ENCODE peak calls at places on chromosomes 5 and 9, in four cellular contexts. U is WERI-Rb-1, C is tibial nerve, E is uterus. O is an unnamed sample.

GRCh38 chr9:76985581-76985980 is 33.9 kb upstream of the FOXB2 start:
- DNase-seq in U (no peak), C (no peak), E (no peak), O (no peak)

GRCh38 chr5:149002053-149002452 is 60.8 kb downstream of the SH3TC2 start:
- DNase-seq in U (no peak), C (no peak), E (no peak), O (peak; percentile 79)

GRCh38 chr9:127637322-127637847 is 25.3 kb downstream of the STXBP1 start:
- DNase-seq in U (no peak), C (peak; percentile 25), E (peak; percentile 62), O (peak; percentile 54)

GRCh38 chr9:114059047-114059803 is 18.9 kb downstream of the AMBP start:
- DNase-seq in U (no peak), C (no peak), E (no peak), O (no peak)

GRCh38 chr9:101566904-101567724 is 27.7 kb downstream of the PPP3R2 start:
- DNase-seq in U (peak; percentile 33), C (no peak), E (no peak), O (peak; percentile 29)

GRCh38 chr9:129487658-129488483 is 133.0 kb downstream of the C9orf50 start:
- DNase-seq in U (peak; percentile 47), C (peak; percentile 64), E (peak; percentile 80), O (peak; percentile 72)

GRCh38 chr5:179258001-179258921 is 87.0 kb downstream of the ADAMTS2 start:
- DNase-seq in U (no peak), C (no peak), E (peak; percentile 17), O (no peak)

GRCh38 chr5:10635257-10635860 is 71.5 kb downstream of the ANKRD33B start:
- DNase-seq in U (no peak), C (no peak), E (no peak), O (no peak)

GRCh38 chr9:123643518-123643917 is 286.4 kb downstream of the DENND1A start:
- DNase-seq in U (no peak), C (no peak), E (no peak), O (no peak)

GRCh38 chr9:18907927-18908625 is 124.9 kb downstream of the SAXO1 start:
- DNase-seq in U (no peak), C (no peak), E (no peak), O (no peak)

GRCh38 chr9:76456202-76456926 is 2.6 kb upstream of the GCNT1 start:
- DNase-seq in U (peak; percentile 14), C (no peak), E (no peak), O (peak; percentile 88)

GRCh38 chr9:127642047-127642740 is 30.1 kb downstream of the STXBP1 start:
- DNase-seq in U (no peak), C (no peak), E (no peak), O (no peak)

GRCh38 chr5:32027717-32028321 is 146.3 kb downstream of the GOLPH3 start:
- DNase-seq in U (no peak), C (peak; percentile 83), E (peak; percentile 86), O (peak; percentile 84)

GRCh38 chr9:6428940-6429889 is 16.2 kb downstream of the UHRF2 start:
- DNase-seq in U (no peak), C (no peak), E (no peak), O (no peak)

GRCh38 chr9:76453785-76454184 is 5.2 kb upstream of the GCNT1 start:
- DNase-seq in U (no peak), C (no peak), E (no peak), O (no peak)

GRCh38 chr5:151694035-151694485 is 7.3 kb upstream of the SPARC start:
- DNase-seq in U (no peak), C (no peak), E (no peak), O (no peak)

GRCh38 chr9:135614821-135615665 is 24.3 kb downstream of the GLT6D1 start:
- DNase-seq in U (no peak), C (no peak), E (no peak), O (no peak)

GRCh38 chr5:117623042-117623815 is 1048.6 kb upstream of the SEMA6A start:
- DNase-seq in U (no peak), C (no peak), E (no peak), O (peak; percentile 6)

GRCh38 chr5:106649031-106649430 is 1021.7 kb downstream of the EFNA5 start:
- DNase-seq in U (no peak), C (no peak), E (no peak), O (no peak)

DNA sequence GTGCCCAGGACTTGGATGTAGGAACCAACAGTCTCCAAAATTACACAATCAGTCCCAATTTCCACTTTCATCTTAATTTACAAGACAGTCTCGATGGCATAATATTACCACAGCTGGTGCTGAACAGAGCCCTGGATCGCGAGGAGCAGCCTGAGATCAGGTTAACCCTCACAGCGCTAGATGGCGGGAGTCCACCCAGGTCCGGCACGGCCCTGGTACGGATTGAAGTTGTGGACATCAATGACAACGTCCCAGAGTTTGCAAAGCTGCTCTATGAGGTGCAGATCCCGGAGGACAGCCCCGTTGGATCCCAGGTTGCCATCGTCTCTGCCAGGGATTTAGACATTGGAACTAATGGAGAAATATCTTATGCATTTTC is 837 bp downstream of the PCDHB2 start:
- DNase-seq in U (no peak), C (no peak), E (no peak), O (peak; percentile 5)
- H3K4me3 ChIP-seq in U (peak overlapping the region; percentile 74), C (no peak overlapping the region), E (no peak overlapping the region), O (peak overlapping the region; percentile 62)

GRCh38 chr5:137997726-137998213 is 35.1 kb downstream of the FAM13B start:
- DNase-seq in U (no peak), C (no peak), E (no peak), O (no peak)
- H3K27ac ChIP-seq in U (no peak overlapping the region), C (no peak overlapping the region), E (no peak overlapping the region), O (no peak overlapping the region)

DNA sequence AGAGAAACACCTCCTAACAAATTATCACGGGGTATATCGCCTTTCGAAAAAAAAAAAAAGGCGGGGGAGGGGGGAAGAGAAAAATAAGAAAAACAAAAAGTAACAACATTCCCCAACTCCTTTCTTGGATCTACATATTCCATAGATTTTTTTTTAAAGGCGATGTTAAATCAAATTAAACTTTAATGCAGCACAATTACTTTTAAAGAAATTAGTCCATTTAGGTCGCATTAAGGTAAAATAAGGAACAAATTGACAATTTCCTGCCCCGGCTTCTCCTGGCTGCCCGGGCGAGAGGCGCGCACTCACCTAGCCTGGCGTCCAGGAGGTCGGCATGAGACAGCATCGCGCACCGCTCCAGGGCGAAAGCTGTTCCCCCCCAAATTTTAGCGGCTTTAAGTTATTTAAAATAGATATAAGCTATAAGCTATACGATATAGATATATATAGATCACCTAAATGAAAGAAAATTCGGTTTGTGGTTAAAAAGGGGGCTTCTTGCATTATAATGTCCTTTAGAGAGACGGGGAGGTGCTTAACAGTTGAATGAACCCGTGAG is at the start of gene OTP:
- DNase-seq in U (no peak), C (no peak), E (no peak), O (no peak)
- H3K4me3 ChIP-seq in U (peak within 1 kb of the TSS; percentile 50), C (no peak within 1 kb of the TSS), E (no peak within 1 kb of the TSS), O (no peak within 1 kb of the TSS)

GRCh38 chr5:165370233-165370632 is 1864.8 kb downstream of the MAT2B start:
- DNase-seq in U (no peak), C (no peak), E (no peak), O (no peak)
- H3K27ac ChIP-seq in U (no peak overlapping the region), C (no peak overlapping the region), E (no peak overlapping the region), O (no peak overlapping the region)

GRCh38 chr9:137168907-137169763 is 716 bp downstream of the LRRC26 start:
- DNase-seq in U (peak; percentile 59), C (no peak), E (no peak), O (peak; percentile 49)
- H3K4me3 ChIP-seq in U (peak overlapping the region; percentile 48), C (peak overlapping the region; percentile 22), E (no peak overlapping the region), O (no peak overlapping the region)

GRCh38 chr5:52996966-52997365 is 7.8 kb downstream of the ITGA2 start:
- DNase-seq in U (no peak), C (no peak), E (no peak), O (no peak)

GRCh38 chr5:52995095-52995494 is 5.9 kb downstream of the ITGA2 start:
- DNase-seq in U (no peak), C (no peak), E (no peak), O (no peak)

GRCh38 chr5:52993367-52993766 is 4.2 kb downstream of the ITGA2 start:
- DNase-seq in U (no peak), C (no peak), E (no peak), O (no peak)

GRCh38 chr5:52995914-52996313 is 6.8 kb downstream of the ITGA2 start:
- DNase-seq in U (no peak), C (no peak), E (no peak), O (no peak)

GRCh38 chr5:52994266-52994665 is 5.1 kb downstream of the ITGA2 start:
- DNase-seq in U (no peak), C (no peak), E (no peak), O (no peak)
- H3K27ac ChIP-seq in U (no peak overlapping the region), C (no peak overlapping the region), E (no peak overlapping the region), O (no peak overlapping the region)

GRCh38 chr5:51988561-51988960 is 605.3 kb downstream of the ISL1 start:
- DNase-seq in U (peak; percentile 5), C (no peak), E (no peak), O (no peak)
- H3K4me3 ChIP-seq in U (no peak overlapping the region), C (no peak overlapping the region), E (no peak overlapping the region), O (no peak overlapping the region)

DNA sequence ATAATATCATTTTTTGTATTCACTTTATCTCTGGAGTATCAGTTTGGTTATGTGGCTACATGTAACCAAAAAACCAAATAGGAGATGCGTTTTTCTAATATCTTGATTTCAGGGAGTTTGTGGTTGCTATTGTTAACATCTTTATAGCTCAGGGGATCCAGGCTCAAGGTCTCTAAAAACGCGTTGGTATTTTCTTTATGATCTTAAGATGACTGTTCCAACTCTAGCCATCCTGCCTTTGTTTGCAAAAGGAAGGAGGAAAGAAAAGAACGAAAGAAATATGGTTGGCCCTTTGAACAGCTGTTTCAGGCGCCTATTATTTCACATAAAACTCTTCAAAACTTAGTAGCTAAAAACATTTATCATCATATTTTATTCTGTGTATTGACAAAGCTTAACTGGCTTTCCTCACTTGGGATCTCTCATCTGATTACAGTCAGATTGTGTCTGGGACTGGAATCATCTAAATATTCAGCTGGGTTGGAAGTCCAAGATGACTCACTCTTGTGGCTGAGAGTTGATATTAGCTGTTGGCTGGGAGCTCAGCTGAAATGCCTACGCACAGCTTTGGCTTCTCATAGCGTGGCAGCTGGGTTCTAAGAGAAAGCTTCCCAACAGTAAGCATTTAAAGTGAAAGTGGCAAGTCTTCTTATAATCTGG is 60.1 kb downstream of the FAM174A start:
- DNase-seq in U (no peak), C (no peak), E (no peak), O (peak; percentile 72)
- H3K27ac ChIP-seq in U (no peak overlapping the region), C (no peak overlapping the region), E (no peak overlapping the region), O (peak overlapping the region; percentile 46)

GRCh38 chr9:124840300-124840833 is 12.9 kb upstream of the WDR38 start:
- DNase-seq in U (no peak), C (no peak), E (no peak), O (peak; percentile 9)
- H3K4me3 ChIP-seq in U (no peak overlapping the region), C (no peak overlapping the region), E (no peak overlapping the region), O (no peak overlapping the region)

DNA sequence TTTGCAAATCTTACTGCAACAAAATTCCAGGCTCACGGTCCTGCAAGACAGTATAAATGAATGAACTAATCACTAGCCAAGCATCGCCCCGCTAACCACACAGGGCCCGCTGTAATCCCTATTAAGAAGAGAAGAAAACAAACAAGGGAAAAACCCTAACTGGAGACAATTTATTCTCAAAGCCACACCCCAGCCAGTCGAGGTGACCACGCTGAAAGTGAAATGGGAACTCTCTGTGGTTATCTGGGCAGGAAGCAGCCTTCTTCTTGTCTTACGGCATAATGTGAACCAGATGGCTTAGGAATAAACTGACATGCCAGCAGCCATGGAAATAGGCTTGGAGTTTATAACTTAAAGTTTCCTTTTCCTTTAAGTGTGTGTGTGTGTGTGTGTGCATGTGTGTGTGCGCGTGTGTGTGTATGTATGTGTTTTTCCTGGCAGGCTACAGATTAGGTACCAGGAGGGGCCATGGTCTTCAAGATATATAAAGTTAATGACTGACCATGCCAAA is 120.2 kb downstream of the SEMA6A start:
- DNase-seq in U (no peak), C (peak; percentile 32), E (no peak), O (peak; percentile 53)
- H3K27ac ChIP-seq in U (no peak overlapping the region), C (peak overlapping the region; percentile 10), E (no peak overlapping the region), O (peak overlapping the region; percentile 42)

O was measured in hepatocyte.